ENCODE peak calls at places on chromosomes 1 and 21, in nine cellular contexts. J is activated gamma-delta T cell; Y is GM18507; A is body of pancreas; I is stimulated activated naive CD4-positive, alpha-beta T cell; G is HTR-8/SVneo; F is breast epithelium; N is stimulated activated CD4-positive, alpha-beta T cell treated with anti-CD3 and anti-CD28 coated beads, TNF-alpha, amount 100 ng/mL, for 24 hours; M is NCI-H345. K is an unnamed sample.

GRCh38 chr21:44987886-44988606 is 48.2 kb downstream of the SLX9 start:
- DNase-seq in I (no peak), J (no peak), F (no peak), N (no peak), M (no peak), A (no peak), Y (no peak), G (no peak), K (no peak)

GRCh38 chr1:217661407-217661806 is 30.3 kb downstream of the SPATA17 start:
- DNase-seq in N (no peak), J (no peak), F (no peak), Y (no peak), G (no peak), A (no peak), M (no peak), I (no peak), K (no peak)

GRCh38 chr1:57067863-57068262 is 102.0 kb upstream of the C8B start:
- DNase-seq in F (no peak), J (no peak), Y (no peak), G (no peak), N (no peak), M (no peak), I (no peak), A (peak; percentile 8), K (no peak)

GRCh38 chr1:31760422-31760900 is 3.7 kb downstream of the ADGRB2 start:
- DNase-seq in G (peak; percentile 32), M (peak; percentile 45), Y (no peak), N (no peak), A (no peak), J (no peak), F (no peak), I (peak; percentile 21), K (no peak)

GRCh38 chr1:1196431-1197187 is 9.8 kb downstream of the TNFRSF18 start:
- DNase-seq in I (no peak), A (no peak), M (no peak), G (no peak), N (no peak), J (no peak), Y (no peak), F (no peak), K (no peak)

GRCh38 chr1:221336141-221336540 is 405.7 kb downstream of the DUSP10 start:
- DNase-seq in J (no peak), F (no peak), G (peak; percentile 19), M (no peak), Y (no peak), A (no peak), N (no peak), I (no peak), K (no peak)

GRCh38 chr1:179230721-179231120 is 1.2 kb upstream of the ABL2 start:
- DNase-seq in A (no peak), I (no peak), M (no peak), Y (no peak), F (no peak), N (no peak), G (no peak), J (no peak), K (no peak)

GRCh38 chr1:2236695-2237677 is 8.9 kb downstream of the SKI start:
- DNase-seq in N (no peak), Y (no peak), G (no peak), J (no peak), M (no peak), F (no peak), A (no peak), I (peak; percentile 72), K (no peak)

GRCh38 chr1:96361961-96362360 is 359.6 kb upstream of the PTBP2 start:
- DNase-seq in J (no peak), N (no peak), Y (no peak), G (no peak), M (no peak), A (no peak), I (no peak), F (no peak), K (no peak)

GRCh38 chr1:200302893-200303250 is 107.0 kb downstream of the ZNF281 start:
- DNase-seq in Y (no peak), M (peak; percentile 68), I (no peak), N (no peak), J (no peak), G (no peak), F (no peak), A (peak; percentile 31), K (no peak)

GRCh38 chr1:32876341-32877210 is 5.9 kb upstream of the FNDC5 start:
- DNase-seq in F (no peak), N (peak; percentile 35), J (peak; percentile 29), A (peak; percentile 71), G (no peak), Y (peak; percentile 44), M (peak; percentile 7), I (peak; percentile 41), K (peak; percentile 49)

GRCh38 chr1:25126568-25126967 is 105.7 kb downstream of the SYF2 start:
- DNase-seq in I (no peak), N (no peak), G (no peak), J (no peak), M (no peak), F (no peak), A (no peak), Y (no peak), K (no peak)

GRCh38 chr1:53061859-53062714 is at the start of gene PODN:
- DNase-seq in M (no peak), Y (no peak), N (no peak), I (no peak), A (no peak), F (no peak), J (no peak), G (no peak), K (no peak)

GRCh38 chr1:30110826-30111225 is 612.6 kb downstream of the MATN1 start:
- DNase-seq in M (peak; percentile 54), I (no peak), F (no peak), G (no peak), N (no peak), A (no peak), J (no peak), Y (no peak), K (no peak)

GRCh38 chr21:46121286-46122221 is 23.6 kb downstream of the COL6A2 start:
- DNase-seq in J (no peak), F (no peak), A (no peak), Y (no peak), M (no peak), N (no peak), G (no peak), I (no peak), K (no peak)

GRCh38 chr1:202516434-202516877 is 168.0 kb downstream of the PPP1R12B start:
- DNase-seq in I (no peak), F (no peak), Y (no peak), A (no peak), M (no peak), N (no peak), J (no peak), G (no peak), K (no peak)

GRCh38 chr1:200925821-200926220 is 31.1 kb downstream of the INAVA start:
- DNase-seq in Y (no peak), N (no peak), I (no peak), M (no peak), F (no peak), G (no peak), J (no peak), A (no peak), K (peak; percentile 18)

GRCh38 chr21:15005391-15005790 is 59.4 kb downstream of the NRIP1 start:
- DNase-seq in G (no peak), N (no peak), I (no peak), J (no peak), F (no peak), Y (no peak), M (no peak), A (no peak), K (no peak)

GRCh38 chr21:45995686-45996179 is 14.2 kb downstream of the COL6A1 start:
- DNase-seq in G (no peak), N (no peak), Y (no peak), F (peak; percentile 15), A (no peak), J (no peak), I (no peak), M (no peak), K (no peak)

GRCh38 chr1:25549273-25550154 is 6.1 kb downstream of the LDLRAP1 start:
- DNase-seq in G (peak; percentile 54), M (no peak), I (peak; percentile 50), F (no peak), A (peak; percentile 62), Y (peak; percentile 74), N (peak; percentile 88), J (peak; percentile 52), K (no peak)

GRCh38 chr1:170734412-170735175 is 70.7 kb downstream of the PRRX1 start:
- DNase-seq in N (no peak), I (no peak), J (no peak), Y (no peak), A (no peak), M (no peak), F (no peak), G (no peak), K (no peak)

GRCh38 chr1:3907031-3907534 is 7.0 kb upstream of the C1orf174 start:
- DNase-seq in F (no peak), G (no peak), I (no peak), J (no peak), Y (no peak), M (peak; percentile 11), A (no peak), N (peak; percentile 53), K (no peak)